ENCODE peak calls at places on chromosomes 16 and 17, in five cellular contexts. One of them, this sample, is unnamed.
A peak's percentile ranks its signal among the peaks of the same experiment; 100 is the strongest.

GRCh38 chr17:3978421-3979275 is 14.4 kb upstream of the ATP2A3 start:
- DNase-seq in NCI-H1930: no peak
- DNase-seq in stimulated activated CD4-positive, alpha-beta T cell treated with anti-CD3 and anti-CD28 coated beads, Interleukin-15, amount 100 ng/mL, for 24 hours: no peak
- DNase-seq in mucosa of descending colon: peak; percentile 88
- DNase-seq in CD4-positive, alpha-beta memory T cell: no peak
- DNase-seq in this sample: no peak

GRCh38 chr17:71983828-71984227 is 137.0 kb upstream of the SOX9 start:
- DNase-seq in NCI-H1930: no peak
- DNase-seq in stimulated activated CD4-positive, alpha-beta T cell treated with anti-CD3 and anti-CD28 coated beads, Interleukin-15, amount 100 ng/mL, for 24 hours: peak; percentile 21
- DNase-seq in mucosa of descending colon: no peak
- DNase-seq in CD4-positive, alpha-beta memory T cell: no peak
- DNase-seq in this sample: no peak

GRCh38 chr17:19386276-19386863 is 620 bp downstream of the MFAP4 start:
- DNase-seq in NCI-H1930: no peak
- DNase-seq in stimulated activated CD4-positive, alpha-beta T cell treated with anti-CD3 and anti-CD28 coated beads, Interleukin-15, amount 100 ng/mL, for 24 hours: no peak
- DNase-seq in mucosa of descending colon: no peak
- DNase-seq in CD4-positive, alpha-beta memory T cell: no peak
- DNase-seq in this sample: no peak

GRCh38 chr17:2703181-2703580 is 8.4 kb downstream of the CLUH start:
- DNase-seq in NCI-H1930: no peak
- DNase-seq in stimulated activated CD4-positive, alpha-beta T cell treated with anti-CD3 and anti-CD28 coated beads, Interleukin-15, amount 100 ng/mL, for 24 hours: no peak
- DNase-seq in mucosa of descending colon: no peak
- DNase-seq in CD4-positive, alpha-beta memory T cell: no peak
- DNase-seq in this sample: no peak

GRCh38 chr16:66007717-66008116 is 358.8 kb upstream of the CDH5 start:
- DNase-seq in NCI-H1930: peak; percentile 1
- DNase-seq in stimulated activated CD4-positive, alpha-beta T cell treated with anti-CD3 and anti-CD28 coated beads, Interleukin-15, amount 100 ng/mL, for 24 hours: no peak
- DNase-seq in mucosa of descending colon: no peak
- DNase-seq in CD4-positive, alpha-beta memory T cell: no peak
- DNase-seq in this sample: no peak

GRCh38 chr16:89330177-89330856 is 112.8 kb downstream of the ZNF778 start:
- DNase-seq in NCI-H1930: no peak
- DNase-seq in stimulated activated CD4-positive, alpha-beta T cell treated with anti-CD3 and anti-CD28 coated beads, Interleukin-15, amount 100 ng/mL, for 24 hours: peak; percentile 47
- DNase-seq in mucosa of descending colon: no peak
- DNase-seq in CD4-positive, alpha-beta memory T cell: peak; percentile 61
- DNase-seq in this sample: no peak

GRCh38 chr17:78237403-78238012 is 6.1 kb downstream of the TMEM235 start:
- DNase-seq in NCI-H1930: no peak
- DNase-seq in stimulated activated CD4-positive, alpha-beta T cell treated with anti-CD3 and anti-CD28 coated beads, Interleukin-15, amount 100 ng/mL, for 24 hours: no peak
- DNase-seq in mucosa of descending colon: no peak
- DNase-seq in CD4-positive, alpha-beta memory T cell: no peak
- DNase-seq in this sample: no peak

GRCh38 chr17:35889241-35889640 is 9.1 kb upstream of the CCL5 start:
- DNase-seq in NCI-H1930: no peak
- DNase-seq in stimulated activated CD4-positive, alpha-beta T cell treated with anti-CD3 and anti-CD28 coated beads, Interleukin-15, amount 100 ng/mL, for 24 hours: no peak
- DNase-seq in mucosa of descending colon: no peak
- DNase-seq in CD4-positive, alpha-beta memory T cell: peak; percentile 24
- DNase-seq in this sample: no peak

GRCh38 chr16:27432600-27432957 is 30.6 kb downstream of the IL21R start:
- DNase-seq in NCI-H1930: no peak
- DNase-seq in stimulated activated CD4-positive, alpha-beta T cell treated with anti-CD3 and anti-CD28 coated beads, Interleukin-15, amount 100 ng/mL, for 24 hours: no peak
- DNase-seq in mucosa of descending colon: no peak
- DNase-seq in CD4-positive, alpha-beta memory T cell: no peak
- DNase-seq in this sample: no peak

GRCh38 chr16:84718-85452 is 6.9 kb downstream of the MPG start:
- DNase-seq in NCI-H1930: no peak
- DNase-seq in stimulated activated CD4-positive, alpha-beta T cell treated with anti-CD3 and anti-CD28 coated beads, Interleukin-15, amount 100 ng/mL, for 24 hours: peak; percentile 75
- DNase-seq in mucosa of descending colon: no peak
- DNase-seq in CD4-positive, alpha-beta memory T cell: no peak
- DNase-seq in this sample: no peak

GRCh38 chr17:62994931-62995330 is 28.9 kb downstream of the TANC2 start:
- DNase-seq in NCI-H1930: no peak
- DNase-seq in stimulated activated CD4-positive, alpha-beta T cell treated with anti-CD3 and anti-CD28 coated beads, Interleukin-15, amount 100 ng/mL, for 24 hours: no peak
- DNase-seq in mucosa of descending colon: no peak
- DNase-seq in CD4-positive, alpha-beta memory T cell: no peak
- DNase-seq in this sample: no peak

GRCh38 chr17:33602981-33603380 is 309.9 kb upstream of the ASIC2 start:
- DNase-seq in NCI-H1930: no peak
- DNase-seq in stimulated activated CD4-positive, alpha-beta T cell treated with anti-CD3 and anti-CD28 coated beads, Interleukin-15, amount 100 ng/mL, for 24 hours: no peak
- DNase-seq in mucosa of descending colon: no peak
- DNase-seq in CD4-positive, alpha-beta memory T cell: no peak
- DNase-seq in this sample: no peak

GRCh38 chr16:81616321-81617020 is 162.6 kb upstream of the PLCG2 start:
- DNase-seq in NCI-H1930: no peak
- DNase-seq in stimulated activated CD4-positive, alpha-beta T cell treated with anti-CD3 and anti-CD28 coated beads, Interleukin-15, amount 100 ng/mL, for 24 hours: peak; percentile 80
- DNase-seq in mucosa of descending colon: peak; percentile 71
- DNase-seq in CD4-positive, alpha-beta memory T cell: peak; percentile 75
- DNase-seq in this sample: no peak

GRCh38 chr17:7707446-7707845 is 2.4 kb downstream of the EFNB3 start:
- DNase-seq in NCI-H1930: no peak
- DNase-seq in stimulated activated CD4-positive, alpha-beta T cell treated with anti-CD3 and anti-CD28 coated beads, Interleukin-15, amount 100 ng/mL, for 24 hours: peak; percentile 20
- DNase-seq in mucosa of descending colon: no peak
- DNase-seq in CD4-positive, alpha-beta memory T cell: no peak
- DNase-seq in this sample: no peak

GRCh38 chr16:87702325-87702811 is 63.4 kb downstream of the KLHDC4 start:
- DNase-seq in NCI-H1930: peak; percentile 3
- DNase-seq in stimulated activated CD4-positive, alpha-beta T cell treated with anti-CD3 and anti-CD28 coated beads, Interleukin-15, amount 100 ng/mL, for 24 hours: peak; percentile 69
- DNase-seq in mucosa of descending colon: peak; percentile 44
- DNase-seq in CD4-positive, alpha-beta memory T cell: peak; percentile 11
- DNase-seq in this sample: peak; percentile 20

GRCh38 chr17:72405662-72406230 is 284.9 kb downstream of the SOX9 start:
- DNase-seq in NCI-H1930: no peak
- DNase-seq in stimulated activated CD4-positive, alpha-beta T cell treated with anti-CD3 and anti-CD28 coated beads, Interleukin-15, amount 100 ng/mL, for 24 hours: no peak
- DNase-seq in mucosa of descending colon: no peak
- DNase-seq in CD4-positive, alpha-beta memory T cell: no peak
- DNase-seq in this sample: no peak

GRCh38 chr17:43570518-43570928 is 24.4 kb upstream of the ETV4 start:
- DNase-seq in NCI-H1930: no peak
- DNase-seq in stimulated activated CD4-positive, alpha-beta T cell treated with anti-CD3 and anti-CD28 coated beads, Interleukin-15, amount 100 ng/mL, for 24 hours: no peak
- DNase-seq in mucosa of descending colon: no peak
- DNase-seq in CD4-positive, alpha-beta memory T cell: no peak
- DNase-seq in this sample: no peak

GRCh38 chr17:79393358-79394038 is 217.4 kb downstream of the RBFOX3 start:
- DNase-seq in NCI-H1930: peak; percentile 69
- DNase-seq in stimulated activated CD4-positive, alpha-beta T cell treated with anti-CD3 and anti-CD28 coated beads, Interleukin-15, amount 100 ng/mL, for 24 hours: peak; percentile 82
- DNase-seq in mucosa of descending colon: peak; percentile 92
- DNase-seq in CD4-positive, alpha-beta memory T cell: peak; percentile 55
- DNase-seq in this sample: peak; percentile 57

GRCh38 chr17:50239913-50240312 is 34.4 kb upstream of the TMEM92 start:
- DNase-seq in NCI-H1930: no peak
- DNase-seq in stimulated activated CD4-positive, alpha-beta T cell treated with anti-CD3 and anti-CD28 coated beads, Interleukin-15, amount 100 ng/mL, for 24 hours: no peak
- DNase-seq in mucosa of descending colon: no peak
- DNase-seq in CD4-positive, alpha-beta memory T cell: no peak
- DNase-seq in this sample: no peak

GRCh38 chr16:68823401-68823800 is 19.9 kb upstream of the TANGO6 start:
- DNase-seq in NCI-H1930: no peak
- DNase-seq in stimulated activated CD4-positive, alpha-beta T cell treated with anti-CD3 and anti-CD28 coated beads, Interleukin-15, amount 100 ng/mL, for 24 hours: no peak
- DNase-seq in mucosa of descending colon: no peak
- DNase-seq in CD4-positive, alpha-beta memory T cell: no peak
- DNase-seq in this sample: no peak

GRCh38 chr16:886084-886543 is 84.7 kb downstream of the LMF1 start:
- DNase-seq in NCI-H1930: no peak
- DNase-seq in stimulated activated CD4-positive, alpha-beta T cell treated with anti-CD3 and anti-CD28 coated beads, Interleukin-15, amount 100 ng/mL, for 24 hours: no peak
- DNase-seq in mucosa of descending colon: no peak
- DNase-seq in CD4-positive, alpha-beta memory T cell: no peak
- DNase-seq in this sample: peak; percentile 15

This sample was measured in NCI-H526.